ENCODE peak calls at places on chromosome 11, in ten cellular contexts. Y is stromal cell of bone marrow, H is ACHN, A is neural progenitor cell, O is NAMALWA, Q is NT2/D1, W is nephron progenitor cell, L is Right ventricle myocardium superior, M is substantia nigra, B is HCEC 1CT. X is an unnamed sample.

GRCh38 chr11:124746621-124747243 is 5.3 kb downstream of the VSIG2 start:
- DNase-seq in Y (peak; percentile 9), H (peak; percentile 87), A (peak; percentile 83), O (peak; percentile 88), Q (peak; percentile 72), W (peak; percentile 77), L (peak; percentile 83), M (no peak), B (peak; percentile 92), X (peak; percentile 63)

GRCh38 chr11:15901790-15902189 is 454.6 kb downstream of the SOX6 start:
- DNase-seq in Y (no peak), H (no peak), A (no peak), O (no peak), Q (no peak), W (no peak), L (no peak), M (no peak), B (no peak), X (no peak)

GRCh38 chr11:70470127-70470526 is 71.8 kb downstream of the CTTN start:
- DNase-seq in Y (peak; percentile 36), H (no peak), A (no peak), O (peak; percentile 24), Q (no peak), W (no peak), L (no peak), M (no peak), B (no peak), X (no peak)

GRCh38 chr11:72630104-72630852 is 43.9 kb downstream of the PDE2A start:
- DNase-seq in Y (no peak), H (no peak), A (no peak), O (peak; percentile 30), Q (no peak), W (no peak), L (no peak), M (no peak), B (no peak), X (no peak)

GRCh38 chr11:72750086-72750485 is 2.1 kb downstream of the ARAP1 start:
- DNase-seq in Y (no peak), H (no peak), A (no peak), O (no peak), Q (no peak), W (no peak), L (no peak), M (peak; percentile 77), B (no peak), X (no peak)

GRCh38 chr11:693887-694562 is 997 bp downstream of the DEAF1 start:
- DNase-seq in Y (no peak), H (no peak), A (no peak), O (no peak), Q (no peak), W (no peak), L (no peak), M (no peak), B (no peak), X (no peak)

GRCh38 chr11:21364866-21365624 is 695.7 kb downstream of the NELL1 start:
- DNase-seq in Y (no peak), H (no peak), A (no peak), O (no peak), Q (no peak), W (no peak), L (no peak), M (no peak), B (no peak), X (no peak)

GRCh38 chr11:21464601-21465193 is 728.2 kb upstream of the ANO5 start:
- DNase-seq in Y (no peak), H (peak; percentile 2), A (no peak), O (no peak), Q (no peak), W (no peak), L (no peak), M (no peak), B (no peak), X (no peak)

X was measured in stimulated activated naive B cell treated with anti-CD40 and anti-IgM and Interleukin-4, amounts not matched to agents 10 μg/mL and 1 μg/mL and 100 μg/mL, for 72 hours.